ENCODE peak calls at places on chromosomes 13 and 19, in four cellular contexts. N is stomach, Q is fibroblast of lung, U is GM03348. B is an unnamed sample.

GRCh38 chr19:49430172-49430677 is 5.0 kb downstream of the GFY start:
- DNase-seq in N (no peak), U (no peak), Q (no peak), B (no peak)

GRCh38 chr13:35747594-35747993 is 271.1 kb upstream of the MAB21L1 start:
- DNase-seq in U (no peak), Q (no peak), N (no peak), B (no peak)

GRCh38 chr19:6032381-6032780 is 54.4 kb upstream of the RANBP3 start:
- DNase-seq in U (no peak), Q (no peak), N (no peak), B (no peak)

GRCh38 chr19:18160792-18161690 is 8.1 kb downstream of the PIK3R2 start:
- DNase-seq in U (peak), Q (peak), N (peak), B (peak)

GRCh38 chr13:113783482-113783881 is 24.5 kb downstream of the TMEM255B start:
- DNase-seq in U (no peak), Q (no peak), N (no peak), B (no peak)

GRCh38 chr13:73411067-73411809 is 352.4 kb downstream of the KLF5 start:
- DNase-seq in Q (no peak), N (no peak), U (no peak), B (no peak)

GRCh38 chr19:5903054-5903501 is 512 bp downstream of the NDUFA11 start:
- DNase-seq in U (peak), N (no peak), Q (peak), B (no peak)

GRCh38 chr13:37168922-37169321 is 63.5 kb upstream of the CSNK1A1L start:
- DNase-seq in Q (no peak), U (no peak), N (no peak), B (no peak)

GRCh38 chr19:55460670-55461258 is 678 bp downstream of the ISOC2 start:
- DNase-seq in N (peak), U (peak), Q (peak), B (peak)

GRCh38 chr19:16822648-16823047 is 6.5 kb upstream of the SIN3B start:
- DNase-seq in N (no peak), U (no peak), Q (no peak), B (no peak)

GRCh38 chr19:7663711-7664110 is 5.1 kb upstream of the RETN start:
- DNase-seq in U (no peak), N (no peak), Q (no peak), B (no peak)

GRCh38 chr13:33642374-33643065 is 175.4 kb upstream of the RFC3 start:
- DNase-seq in U (peak), N (no peak), Q (peak), B (no peak)

GRCh38 chr19:30708416-30708815 is 336.2 kb downstream of the ZNF536 start:
- DNase-seq in Q (no peak), U (no peak), N (no peak), B (no peak)

GRCh38 chr19:40366697-40367561 is 18.4 kb downstream of the PLD3 start:
- DNase-seq in N (no peak), Q (peak), U (no peak), B (no peak)

GRCh38 chr19:28303502-28303901 is 909.4 kb downstream of the UQCRFS1 start:
- DNase-seq in N (no peak), Q (no peak), U (no peak), B (no peak)